ENCODE peak calls at places on chromosome 19, in nine cellular contexts. One of them, this sample, is unnamed.

GRCh38 chr19:38769635-38770211 is 3.6 kb downstream of the LGALS7 start:
- DNase-seq in mammary epithelial cell: no peak
- DNase-seq in cardiac muscle cell: peak; percentile 62
- DNase-seq in stimulated activated naive CD4-positive, alpha-beta T cell treated with Interleukin-2 at 50 U/mL for 16 hours: peak; percentile 84
- DNase-seq in non-pigmented ciliary epithelial cell: peak; percentile 11
- DNase-seq in uterus: peak; percentile 83
- DNase-seq in HT-29: peak; percentile 92
- DNase-seq in cardiac fibroblast: peak; percentile 83
- DNase-seq in T-cell: peak; percentile 72
- DNase-seq in this sample: no peak

GRCh38 chr19:1400281-1401137 is 833 bp downstream of the GAMT start:
- DNase-seq in mammary epithelial cell: no peak
- DNase-seq in cardiac muscle cell: peak; percentile 80
- DNase-seq in stimulated activated naive CD4-positive, alpha-beta T cell treated with Interleukin-2 at 50 U/mL for 16 hours: no peak
- DNase-seq in non-pigmented ciliary epithelial cell: no peak
- DNase-seq in uterus: no peak
- DNase-seq in HT-29: peak; percentile 10
- DNase-seq in cardiac fibroblast: peak; percentile 33
- DNase-seq in T-cell: no peak
- DNase-seq in this sample: peak; percentile 47

GRCh38 chr19:41531438-41532311 is 44.3 kb upstream of the CEACAM21 start:
- DNase-seq in mammary epithelial cell: peak; percentile 40
- DNase-seq in cardiac muscle cell: no peak
- DNase-seq in stimulated activated naive CD4-positive, alpha-beta T cell treated with Interleukin-2 at 50 U/mL for 16 hours: peak; percentile 76
- DNase-seq in non-pigmented ciliary epithelial cell: peak; percentile 20
- DNase-seq in uterus: peak; percentile 79
- DNase-seq in HT-29: peak; percentile 35
- DNase-seq in cardiac fibroblast: peak; percentile 92
- DNase-seq in T-cell: peak; percentile 85
- DNase-seq in this sample: no peak

GRCh38 chr19:2969104-2969504 is 8.3 kb upstream of the TLE6 start:
- DNase-seq in mammary epithelial cell: no peak
- DNase-seq in cardiac muscle cell: no peak
- DNase-seq in stimulated activated naive CD4-positive, alpha-beta T cell treated with Interleukin-2 at 50 U/mL for 16 hours: no peak
- DNase-seq in non-pigmented ciliary epithelial cell: no peak
- DNase-seq in uterus: peak; percentile 79
- DNase-seq in HT-29: no peak
- DNase-seq in cardiac fibroblast: peak; percentile 41
- DNase-seq in T-cell: no peak
- DNase-seq in this sample: peak; percentile 98

GRCh38 chr19:18157465-18158063 is 4.6 kb downstream of the PIK3R2 start:
- DNase-seq in mammary epithelial cell: peak; percentile 79
- DNase-seq in cardiac muscle cell: no peak
- DNase-seq in stimulated activated naive CD4-positive, alpha-beta T cell treated with Interleukin-2 at 50 U/mL for 16 hours: no peak
- DNase-seq in non-pigmented ciliary epithelial cell: no peak
- DNase-seq in uterus: no peak
- DNase-seq in HT-29: no peak
- DNase-seq in cardiac fibroblast: no peak
- DNase-seq in T-cell: no peak
- DNase-seq in this sample: peak; percentile 98

GRCh38 chr19:48720613-48721296 is 1.2 kb upstream of the MAMSTR start:
- DNase-seq in mammary epithelial cell: peak; percentile 98
- DNase-seq in cardiac muscle cell: peak; percentile 100
- DNase-seq in stimulated activated naive CD4-positive, alpha-beta T cell treated with Interleukin-2 at 50 U/mL for 16 hours: peak; percentile 94
- DNase-seq in non-pigmented ciliary epithelial cell: peak; percentile 97
- DNase-seq in uterus: peak; percentile 100
- DNase-seq in HT-29: peak; percentile 100
- DNase-seq in cardiac fibroblast: peak; percentile 100
- DNase-seq in T-cell: peak; percentile 94
- DNase-seq in this sample: peak; percentile 100

GRCh38 chr19:33325920-33326319 is 23.6 kb upstream of the CEBPA start:
- DNase-seq in mammary epithelial cell: no peak
- DNase-seq in cardiac muscle cell: no peak
- DNase-seq in stimulated activated naive CD4-positive, alpha-beta T cell treated with Interleukin-2 at 50 U/mL for 16 hours: no peak
- DNase-seq in non-pigmented ciliary epithelial cell: no peak
- DNase-seq in uterus: peak; percentile 27
- DNase-seq in HT-29: no peak
- DNase-seq in cardiac fibroblast: peak; percentile 43
- DNase-seq in T-cell: no peak
- DNase-seq in this sample: no peak

GRCh38 chr19:38400361-38400760 is 2.5 kb upstream of the FAM98C start:
- DNase-seq in mammary epithelial cell: no peak
- DNase-seq in cardiac muscle cell: no peak
- DNase-seq in stimulated activated naive CD4-positive, alpha-beta T cell treated with Interleukin-2 at 50 U/mL for 16 hours: no peak
- DNase-seq in non-pigmented ciliary epithelial cell: no peak
- DNase-seq in uterus: no peak
- DNase-seq in HT-29: no peak
- DNase-seq in cardiac fibroblast: no peak
- DNase-seq in T-cell: no peak
- DNase-seq in this sample: no peak

GRCh38 chr19:2250765-2251576 is 1.8 kb downstream of the AMH start:
- DNase-seq in mammary epithelial cell: no peak
- DNase-seq in cardiac muscle cell: no peak
- DNase-seq in stimulated activated naive CD4-positive, alpha-beta T cell treated with Interleukin-2 at 50 U/mL for 16 hours: no peak
- DNase-seq in non-pigmented ciliary epithelial cell: no peak
- DNase-seq in uterus: no peak
- DNase-seq in HT-29: no peak
- DNase-seq in cardiac fibroblast: no peak
- DNase-seq in T-cell: no peak
- DNase-seq in this sample: no peak

GRCh38 chr19:1453525-1454371 is 3.8 kb downstream of the APC2 start:
- DNase-seq in mammary epithelial cell: no peak
- DNase-seq in cardiac muscle cell: peak; percentile 36
- DNase-seq in stimulated activated naive CD4-positive, alpha-beta T cell treated with Interleukin-2 at 50 U/mL for 16 hours: no peak
- DNase-seq in non-pigmented ciliary epithelial cell: no peak
- DNase-seq in uterus: peak; percentile 16
- DNase-seq in HT-29: peak; percentile 31
- DNase-seq in cardiac fibroblast: peak; percentile 38
- DNase-seq in T-cell: no peak
- DNase-seq in this sample: peak; percentile 37

GRCh38 chr19:28614634-28615545 is 598.1 kb downstream of the UQCRFS1 start:
- DNase-seq in mammary epithelial cell: no peak
- DNase-seq in cardiac muscle cell: no peak
- DNase-seq in stimulated activated naive CD4-positive, alpha-beta T cell treated with Interleukin-2 at 50 U/mL for 16 hours: no peak
- DNase-seq in non-pigmented ciliary epithelial cell: no peak
- DNase-seq in uterus: no peak
- DNase-seq in HT-29: no peak
- DNase-seq in cardiac fibroblast: no peak
- DNase-seq in T-cell: no peak
- DNase-seq in this sample: no peak

GRCh38 chr19:39444598-39445257 is 654 bp upstream of the SUPT5H start:
- DNase-seq in mammary epithelial cell: peak; percentile 16
- DNase-seq in cardiac muscle cell: peak; percentile 6
- DNase-seq in stimulated activated naive CD4-positive, alpha-beta T cell treated with Interleukin-2 at 50 U/mL for 16 hours: no peak
- DNase-seq in non-pigmented ciliary epithelial cell: no peak
- DNase-seq in uterus: no peak
- DNase-seq in HT-29: no peak
- DNase-seq in cardiac fibroblast: peak; percentile 47
- DNase-seq in T-cell: no peak
- DNase-seq in this sample: peak; percentile 50

GRCh38 chr19:6167115-6167514 is 31.6 kb downstream of the ACSBG2 start:
- DNase-seq in mammary epithelial cell: no peak
- DNase-seq in cardiac muscle cell: no peak
- DNase-seq in stimulated activated naive CD4-positive, alpha-beta T cell treated with Interleukin-2 at 50 U/mL for 16 hours: no peak
- DNase-seq in non-pigmented ciliary epithelial cell: no peak
- DNase-seq in uterus: no peak
- DNase-seq in HT-29: no peak
- DNase-seq in cardiac fibroblast: no peak
- DNase-seq in T-cell: no peak
- DNase-seq in this sample: no peak

GRCh38 chr19:54164369-54165068 is 5.0 kb upstream of the LENG1 start:
- DNase-seq in mammary epithelial cell: no peak
- DNase-seq in cardiac muscle cell: peak; percentile 70
- DNase-seq in stimulated activated naive CD4-positive, alpha-beta T cell treated with Interleukin-2 at 50 U/mL for 16 hours: peak; percentile 61
- DNase-seq in non-pigmented ciliary epithelial cell: no peak
- DNase-seq in uterus: peak; percentile 61
- DNase-seq in HT-29: peak; percentile 95
- DNase-seq in cardiac fibroblast: peak; percentile 64
- DNase-seq in T-cell: no peak
- DNase-seq in this sample: peak; percentile 77

GRCh38 chr19:16628984-16629691 is 1.1 kb upstream of the MED26 start:
- DNase-seq in mammary epithelial cell: peak; percentile 6
- DNase-seq in cardiac muscle cell: no peak
- DNase-seq in stimulated activated naive CD4-positive, alpha-beta T cell treated with Interleukin-2 at 50 U/mL for 16 hours: no peak
- DNase-seq in non-pigmented ciliary epithelial cell: no peak
- DNase-seq in uterus: peak; percentile 59
- DNase-seq in HT-29: peak; percentile 8
- DNase-seq in cardiac fibroblast: peak; percentile 55
- DNase-seq in T-cell: no peak
- DNase-seq in this sample: peak; percentile 63

GRCh38 chr19:16655727-16656126 is 4.2 kb downstream of the SMIM7 start:
- DNase-seq in mammary epithelial cell: no peak
- DNase-seq in cardiac muscle cell: no peak
- DNase-seq in stimulated activated naive CD4-positive, alpha-beta T cell treated with Interleukin-2 at 50 U/mL for 16 hours: no peak
- DNase-seq in non-pigmented ciliary epithelial cell: no peak
- DNase-seq in uterus: no peak
- DNase-seq in HT-29: no peak
- DNase-seq in cardiac fibroblast: no peak
- DNase-seq in T-cell: no peak
- DNase-seq in this sample: no peak

GRCh38 chr19:54451997-54452396 is 3.0 kb downstream of the LENG8 start:
- DNase-seq in mammary epithelial cell: no peak
- DNase-seq in cardiac muscle cell: no peak
- DNase-seq in stimulated activated naive CD4-positive, alpha-beta T cell treated with Interleukin-2 at 50 U/mL for 16 hours: no peak
- DNase-seq in non-pigmented ciliary epithelial cell: no peak
- DNase-seq in uterus: no peak
- DNase-seq in HT-29: no peak
- DNase-seq in cardiac fibroblast: no peak
- DNase-seq in T-cell: no peak
- DNase-seq in this sample: no peak

GRCh38 chr19:18390075-18390909 is 4.3 kb downstream of the GDF15 start:
- DNase-seq in mammary epithelial cell: no peak
- DNase-seq in cardiac muscle cell: no peak
- DNase-seq in stimulated activated naive CD4-positive, alpha-beta T cell treated with Interleukin-2 at 50 U/mL for 16 hours: no peak
- DNase-seq in non-pigmented ciliary epithelial cell: no peak
- DNase-seq in uterus: no peak
- DNase-seq in HT-29: no peak
- DNase-seq in cardiac fibroblast: peak; percentile 42
- DNase-seq in T-cell: no peak
- DNase-seq in this sample: peak; percentile 67

GRCh38 chr19:38391911-38392464 is 3.5 kb downstream of the SPRED3 start:
- DNase-seq in mammary epithelial cell: no peak
- DNase-seq in cardiac muscle cell: no peak
- DNase-seq in stimulated activated naive CD4-positive, alpha-beta T cell treated with Interleukin-2 at 50 U/mL for 16 hours: no peak
- DNase-seq in non-pigmented ciliary epithelial cell: no peak
- DNase-seq in uterus: no peak
- DNase-seq in HT-29: no peak
- DNase-seq in cardiac fibroblast: no peak
- DNase-seq in T-cell: no peak
- DNase-seq in this sample: no peak

GRCh38 chr19:37594982-37595382 is 306 bp downstream of the ZNF540 start:
- DNase-seq in mammary epithelial cell: no peak
- DNase-seq in cardiac muscle cell: no peak
- DNase-seq in stimulated activated naive CD4-positive, alpha-beta T cell treated with Interleukin-2 at 50 U/mL for 16 hours: peak; percentile 56
- DNase-seq in non-pigmented ciliary epithelial cell: peak; percentile 28
- DNase-seq in uterus: peak; percentile 57
- DNase-seq in HT-29: no peak
- DNase-seq in cardiac fibroblast: no peak
- DNase-seq in T-cell: peak; percentile 65
- DNase-seq in this sample: peak; percentile 89

GRCh38 chr19:10961763-10962536 is 1.1 kb downstream of the SMARCA4 start:
- DNase-seq in mammary epithelial cell: no peak
- DNase-seq in cardiac muscle cell: no peak
- DNase-seq in stimulated activated naive CD4-positive, alpha-beta T cell treated with Interleukin-2 at 50 U/mL for 16 hours: no peak
- DNase-seq in non-pigmented ciliary epithelial cell: no peak
- DNase-seq in uterus: no peak
- DNase-seq in HT-29: no peak
- DNase-seq in cardiac fibroblast: peak; percentile 34
- DNase-seq in T-cell: no peak
- DNase-seq in this sample: peak; percentile 52

GRCh38 chr19:3975144-3975543 is 4.2 kb upstream of the DAPK3 start:
- DNase-seq in mammary epithelial cell: no peak
- DNase-seq in cardiac muscle cell: no peak
- DNase-seq in stimulated activated naive CD4-positive, alpha-beta T cell treated with Interleukin-2 at 50 U/mL for 16 hours: no peak
- DNase-seq in non-pigmented ciliary epithelial cell: no peak
- DNase-seq in uterus: no peak
- DNase-seq in HT-29: no peak
- DNase-seq in cardiac fibroblast: no peak
- DNase-seq in T-cell: no peak
- DNase-seq in this sample: no peak

GRCh38 chr19:39325778-39326680 is 5.4 kb upstream of the LRFN1 start:
- DNase-seq in mammary epithelial cell: no peak
- DNase-seq in cardiac muscle cell: no peak
- DNase-seq in stimulated activated naive CD4-positive, alpha-beta T cell treated with Interleukin-2 at 50 U/mL for 16 hours: no peak
- DNase-seq in non-pigmented ciliary epithelial cell: no peak
- DNase-seq in uterus: no peak
- DNase-seq in HT-29: peak; percentile 40
- DNase-seq in cardiac fibroblast: peak; percentile 16
- DNase-seq in T-cell: no peak
- DNase-seq in this sample: peak; percentile 32